ENCODE peak calls at places on chromosome 9, in five cellular contexts. W, J, T, O and V are unnamed samples.

GRCh38 chr9:591292-591691 is 250.2 kb upstream of the DMRT1 start:
- DNase-seq in T (no peak), J (no peak), W (no peak), O (no peak), V (no peak)

GRCh38 chr9:114389612-114390368 is 2.0 kb upstream of the AKNA start:
- DNase-seq in T (peak), O (no peak), W (no peak), J (no peak), V (no peak)

GRCh38 chr9:120402741-120403542 is 177.0 kb downstream of the CDK5RAP2 start:
- DNase-seq in T (no peak), W (peak), O (no peak), J (no peak), V (no peak)

GRCh38 chr9:79185866-79186265 is 385.9 kb upstream of the TLE4 start:
- DNase-seq in T (no peak), J (no peak), W (no peak), O (no peak), V (no peak)

GRCh38 chr9:126336350-126337335 is 10.0 kb downstream of the MVB12B start:
- DNase-seq in O (no peak), T (peak), J (no peak), W (no peak), V (no peak)

GRCh38 chr9:6680797-6681146 is 35.2 kb upstream of the GLDC start:
- DNase-seq in J (peak), W (no peak), T (peak), O (no peak), V (no peak)

GRCh38 chr9:123590499-123590898 is 234.5 kb downstream of the CRB2 start:
- DNase-seq in T (no peak), O (no peak), J (no peak), W (no peak), V (no peak)

GRCh38 chr9:4494806-4495205 is 4.5 kb downstream of the SLC1A1 start:
- DNase-seq in O (no peak), W (no peak), T (no peak), J (no peak), V (no peak)

GRCh38 chr9:81690251-81690851 is 1.0 kb upstream of the TLE1 start:
- DNase-seq in T (no peak), W (no peak), J (no peak), O (no peak), V (no peak)

GRCh38 chr9:14351206-14351605 is 37.3 kb upstream of the NFIB start:
- DNase-seq in O (no peak), W (no peak), J (no peak), T (no peak), V (no peak)

GRCh38 chr9:136720251-136720886 is 8.0 kb downstream of the DIPK1B start:
- DNase-seq in J (no peak), O (no peak), T (no peak), W (no peak), V (no peak)

GRCh38 chr9:93679536-93680444 is 103.4 kb downstream of the PHF2 start:
- DNase-seq in O (peak), J (no peak), T (peak), W (no peak), V (no peak)